ENCODE peak calls at places on chromosome X, in four cellular contexts. D is endothelial cell of umbilical vein, A is GM12878, C is A549. N is an unnamed sample.

GRCh38 chrX:69298466-69299140 is 133.3 kb upstream of the PJA1 start:
- DNase-seq in D (no peak), A (no peak), C (no peak), N (no peak)

GRCh38 chrX:71217298-71217697 is 5.7 kb upstream of the GJB1 start:
- DNase-seq in D (no peak), A (no peak), C (no peak), N (no peak)

GRCh38 chrX:125205918-125206665 is 113.6 kb upstream of the TEX13C start:
- DNase-seq in D (no peak), A (no peak), C (no peak), N (no peak)

GRCh38 chrX:106331606-106332005 is 163.5 kb downstream of the PWWP3B start:
- DNase-seq in D (no peak), A (no peak), C (no peak), N (no peak)

GRCh38 chrX:3609800-3610199 is 103.6 kb downstream of the PRKX start:
- DNase-seq in D (no peak), A (no peak), C (no peak), N (no peak)

GRCh38 chrX:48492293-48492910 is 16.4 kb upstream of the PORCN start:
- DNase-seq in D (no peak), A (no peak), C (no peak), N (peak)

GRCh38 chrX:34653811-34654210 is 3.3 kb downstream of the TMEM47 start:
- DNase-seq in D (peak), A (no peak), C (no peak), N (no peak)

GRCh38 chrX:39957816-39958561 is 139.8 kb downstream of the BCOR start:
- DNase-seq in D (no peak), A (no peak), C (no peak), N (no peak)

GRCh38 chrX:24643116-24643515 is 4.0 kb downstream of the PCYT1B start:
- DNase-seq in D (no peak), A (no peak), C (no peak), N (peak)

GRCh38 chrX:154019633-154020499 is at the start of gene IRAK1:
- DNase-seq in D (peak), A (no peak), C (peak), N (peak)

GRCh38 chrX:115013705-115014104 is 3.7 kb downstream of the IL13RA2 start:
- DNase-seq in D (peak), A (no peak), C (no peak), N (no peak)

GRCh38 chrX:111652719-111653118 is 28.3 kb upstream of the ALG13 start:
- DNase-seq in D (no peak), A (no peak), C (no peak), N (peak)

GRCh38 chrX:123779908-123780396 is 47.1 kb upstream of the THOC2 start:
- DNase-seq in D (no peak), A (no peak), C (no peak), N (no peak)

GRCh38 chrX:128929281-128930057 is 593.8 kb downstream of the SMARCA1 start:
- DNase-seq in D (no peak), A (no peak), C (no peak), N (no peak)

GRCh38 chrX:41922125-41922521 is 1.2 kb downstream of the CASK start:
- DNase-seq in D (peak), A (no peak), C (no peak), N (peak)

GRCh38 chrX:57380026-57380796 is 93.7 kb downstream of the FAAH2 start:
- DNase-seq in D (no peak), A (no peak), C (no peak), N (no peak)

GRCh38 chrX:28639502-28639901 is 52.3 kb downstream of the IL1RAPL1 start:
- DNase-seq in D (peak), A (no peak), C (no peak), N (no peak)

GRCh38 chrX:40573763-40574162 is 7.0 kb upstream of the ATP6AP2 start:
- DNase-seq in D (peak), A (no peak), C (no peak), N (peak)

GRCh38 chrX:53236025-53236679 is 11.1 kb upstream of the KDM5C start:
- DNase-seq in D (no peak), A (no peak), C (no peak), N (no peak)

GRCh38 chrX:53237056-53237455 is 12.0 kb upstream of the KDM5C start:
- DNase-seq in D (no peak), A (no peak), C (no peak), N (no peak)

GRCh38 chrX:53242310-53242709 is 17.3 kb upstream of the KDM5C start:
- DNase-seq in D (no peak), A (no peak), C (no peak), N (no peak)

GRCh38 chrX:53241558-53241957 is 16.6 kb upstream of the KDM5C start:
- DNase-seq in D (no peak), A (no peak), C (no peak), N (peak)

GRCh38 chrX:53239474-53239873 is 14.5 kb upstream of the KDM5C start:
- DNase-seq in D (no peak), A (no peak), C (peak), N (peak)
- TF ChIP-seq MAX in D (no peak), A (no peak), C (no peak), N (no peak)

DNA sequence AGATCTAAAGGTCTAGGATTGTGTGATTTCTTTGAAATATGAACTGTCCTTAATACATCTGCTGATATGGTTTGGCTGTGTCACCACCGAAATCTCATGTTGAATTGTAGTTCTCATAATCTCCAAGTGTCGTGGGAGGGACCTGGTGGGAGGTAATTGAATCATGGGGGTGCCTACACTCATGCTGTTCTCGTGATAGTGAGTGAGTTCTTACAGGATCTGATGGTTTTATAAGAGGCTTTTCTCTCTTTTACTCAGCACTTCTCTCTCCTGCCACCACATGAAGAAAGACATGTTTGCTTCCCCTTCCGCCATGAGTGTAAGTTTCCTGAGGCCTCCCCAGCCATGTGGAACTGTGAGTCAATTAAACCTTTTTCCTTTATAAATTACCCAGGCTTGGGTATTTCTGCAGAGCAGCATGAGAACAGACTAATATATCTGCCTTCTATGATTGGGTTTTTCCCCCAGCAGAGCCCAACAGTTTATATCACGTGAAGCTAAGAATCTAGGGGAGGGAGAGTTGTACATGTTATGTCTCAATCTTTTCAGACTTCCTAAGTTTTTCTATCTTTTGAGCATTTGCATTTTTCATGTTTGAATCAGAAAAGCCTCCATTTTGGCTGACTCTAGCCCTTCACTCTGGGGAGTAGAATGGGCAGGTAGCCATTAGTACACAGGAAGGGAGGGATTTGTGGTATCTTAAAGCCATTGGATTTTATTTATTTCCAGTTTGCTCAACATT is 58.9 kb downstream of the PLAC1 start:
- DNase-seq in D (no peak), A (peak), C (no peak), N (peak)
- TF ChIP-seq MYC in D (no peak), A (no peak), C (no peak), N (no peak)

GRCh38 chrX:1521459-1521956 is 15.5 kb downstream of the P2RY8 start:
- DNase-seq in D (no peak), A (peak), C (no peak), N (peak)
- TF ChIP-seq POLR2A in D (no peak), A (peak), C (no peak), N (no peak)

DNA sequence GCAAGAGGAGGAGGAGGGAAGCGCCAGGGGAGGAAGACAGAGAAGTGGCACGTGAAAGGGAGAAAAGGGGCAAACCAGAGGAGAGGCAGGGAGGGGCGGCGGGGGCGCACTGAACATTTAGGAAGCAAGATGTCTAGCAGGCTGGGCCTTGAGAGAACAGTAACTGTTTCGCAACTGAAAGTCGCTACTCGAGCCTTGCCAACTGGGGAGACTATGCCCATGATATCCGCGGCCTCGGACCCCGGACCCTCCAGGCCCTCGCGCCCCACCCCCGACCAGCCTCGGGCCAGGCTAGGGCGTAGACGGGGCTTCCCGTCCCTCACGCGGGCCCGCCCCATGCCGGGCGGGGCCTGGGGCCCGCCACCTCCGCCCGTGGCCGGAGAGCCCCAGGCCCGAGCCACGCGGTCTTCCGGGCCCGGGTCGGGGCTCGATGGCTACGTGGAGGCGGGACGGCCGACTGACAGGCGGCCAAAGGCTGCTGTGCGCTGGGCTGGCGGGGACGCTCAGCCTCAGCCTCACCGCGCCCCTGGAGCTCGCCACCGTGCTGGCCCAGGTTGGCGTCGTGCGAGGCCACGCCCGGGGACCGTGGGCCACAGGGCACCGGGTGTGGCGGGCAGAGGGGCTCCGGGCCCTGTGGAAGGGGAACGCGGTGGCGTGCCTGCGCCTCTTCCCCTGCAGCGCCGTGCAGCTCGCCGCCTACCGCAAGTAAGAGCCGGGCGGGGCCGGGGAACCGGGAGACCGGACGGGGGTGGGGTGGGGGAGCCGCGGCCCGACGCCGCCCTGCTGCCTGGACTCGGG is at the start of gene SLC25A43:
- DNase-seq in D (peak), A (no peak), C (peak), N (peak)
- TF ChIP-seq MAX in D (no peak), A (no peak), C (peak), N (peak)

GRCh38 chrX:65689377-65689776 is 21.9 kb downstream of the MSN start:
- DNase-seq in D (no peak), A (no peak), C (no peak), N (no peak)
- TF ChIP-seq MYC in D (no peak), A (no peak), C (no peak), N (no peak)

GRCh38 chrX:73943900-73944581 is 359.9 kb upstream of the ZCCHC13 start:
- DNase-seq in D (peak), A (peak), C (peak), N (peak)
- TF ChIP-seq POLR2A in D (peak), A (peak), C (peak), N (peak)

DNA sequence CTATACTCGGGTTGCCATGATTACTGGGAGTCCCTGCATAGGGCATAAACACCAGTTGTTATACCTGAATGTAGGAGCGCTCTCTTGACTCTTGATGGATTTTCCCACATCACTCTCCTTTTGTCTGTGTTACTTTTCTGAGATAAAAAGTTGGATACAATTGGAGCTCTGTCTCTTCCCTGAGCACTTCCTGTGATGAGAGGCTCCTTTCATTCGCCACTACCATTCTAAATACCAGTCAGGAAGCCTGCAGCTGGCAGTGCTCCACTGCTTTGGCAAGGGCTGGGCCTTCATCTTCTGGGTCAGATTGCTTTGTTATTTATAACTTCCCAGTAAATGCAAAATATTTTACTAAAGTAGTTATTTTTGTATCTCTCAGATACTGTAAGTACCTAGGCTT is 13.9 kb downstream of the TCEANC start:
- DNase-seq in D (no peak), A (no peak), C (no peak), N (no peak)
- TF ChIP-seq MAX in D (no peak), A (no peak), C (no peak), N (no peak)

DNA sequence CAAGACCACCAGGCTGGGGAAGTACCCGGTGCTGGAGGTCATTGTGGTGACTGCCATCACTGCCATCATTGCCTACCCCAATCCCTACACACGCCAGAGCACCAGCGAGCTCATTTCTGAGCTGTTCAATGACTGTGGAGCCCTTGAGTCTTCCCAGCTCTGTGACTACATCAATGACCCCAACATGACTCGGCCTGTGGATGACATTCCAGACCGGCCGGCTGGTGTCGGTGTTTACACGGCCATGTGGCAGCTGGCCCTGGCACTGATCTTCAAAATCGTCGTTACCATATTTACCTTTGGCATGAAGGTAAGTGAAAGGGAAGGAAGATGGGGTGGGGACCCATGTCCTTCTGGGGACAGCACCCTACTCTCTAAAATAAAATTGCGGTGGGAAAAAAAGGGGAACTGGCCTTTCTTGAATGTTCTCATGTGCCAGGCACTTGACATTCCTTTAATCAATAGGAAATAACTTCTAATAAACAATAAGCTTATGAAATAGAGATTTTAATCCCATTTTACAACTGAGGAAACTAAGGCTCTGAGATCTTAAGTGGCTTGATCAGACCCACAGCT is 51.6 kb downstream of the CLCN4 start:
- DNase-seq in D (no peak), A (no peak), C (no peak), N (no peak)
- TF ChIP-seq MYC in D (no peak), A (no peak), C (no peak), N (no peak)

DNA sequence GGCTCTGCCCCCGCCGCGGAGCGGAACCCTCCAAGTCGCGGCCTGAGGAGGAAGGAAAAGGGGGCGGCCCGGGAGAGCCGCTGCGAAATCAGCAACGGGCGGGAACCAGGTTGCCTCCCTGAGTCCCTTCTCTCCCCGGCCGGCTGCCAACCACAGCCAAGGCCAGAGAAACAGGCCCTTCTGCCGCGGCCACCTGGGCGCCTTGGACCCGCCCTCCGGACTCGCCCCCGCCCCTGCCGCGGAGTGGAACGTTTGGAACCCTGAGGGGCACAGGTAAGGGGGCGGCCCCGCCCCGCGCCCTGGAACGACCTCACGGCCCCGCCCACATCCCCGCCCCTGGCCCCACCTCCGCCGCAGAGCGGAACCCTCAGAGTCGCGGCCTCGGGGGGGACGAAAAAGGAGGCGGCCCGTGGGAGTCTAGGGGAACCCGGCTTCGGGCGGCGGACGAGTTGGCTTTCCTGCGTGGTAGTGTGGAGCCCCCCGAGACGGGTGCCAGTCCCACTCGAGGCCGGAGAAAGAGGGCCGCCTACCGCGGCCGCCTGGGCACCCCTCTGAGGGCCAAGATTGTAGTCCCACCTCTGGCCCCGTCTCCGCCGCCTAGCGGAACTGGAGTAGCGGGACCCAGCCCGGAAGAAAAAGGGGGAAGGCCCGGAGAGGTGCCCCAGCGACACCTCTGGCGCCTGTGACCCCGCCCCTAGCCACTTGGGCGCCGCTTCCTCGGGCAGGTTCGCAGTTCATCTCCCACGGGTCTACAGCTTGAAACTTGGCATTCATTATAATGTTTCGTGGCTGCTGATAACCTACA is 669 bp upstream of the PHKA2 start:
- DNase-seq in D (peak), A (peak), C (peak), N (peak)
- TF ChIP-seq POLR2A in D (peak), A (peak), C (peak), N (peak)